ENCODE peak calls at places on chromosome 22, in five cellular contexts. M is CD4-positive, CD25-positive, alpha-beta regulatory T cell; P is esophagus squamous epithelium; B is kidney; D is right lobe of liver. A is an unnamed sample. For H3K4me1, the result is how much of the 10 kb centered on the place peaks cover.

GRCh38 chr22:27019827-27020226 is 362.4 kb downstream of the MIAT start:
- DNase-seq in M (no peak), P (no peak), B (no peak), D (no peak), A (no peak)

GRCh38 chr22:22884888-22885840 is 2.5 kb upstream of the IGLL5 start:
- DNase-seq in M (peak), P (no peak), B (peak), D (no peak), A (no peak)

GRCh38 chr22:41780714-41781507 is 19.6 kb upstream of the CCDC134 start:
- DNase-seq in M (peak), P (peak), B (peak), D (peak), A (no peak)

GRCh38 chr22:46484156-46484860 is 53.1 kb downstream of the CELSR1 start:
- DNase-seq in M (no peak), P (no peak), B (peak), D (no peak), A (no peak)

GRCh38 chr22:41830174-41830573 is 2.7 kb upstream of the SREBF2 start:
- DNase-seq in M (no peak), P (no peak), B (no peak), D (no peak), A (no peak)

GRCh38 chr22:42313804-42314581 is 43.5 kb upstream of the TCF20 start:
- DNase-seq in M (peak), P (no peak), B (no peak), D (peak), A (peak)

GRCh38 chr22:46518038-46518437 is 19.4 kb downstream of the CELSR1 start:
- DNase-seq in M (no peak), P (no peak), B (no peak), D (no peak), A (no peak)

GRCh38 chr22:50507421-50507990 is at the start of gene LMF2:
- DNase-seq in M (peak), P (no peak), B (peak), D (peak), A (no peak)

GRCh38 chr22:37639771-37640590 is 512 bp downstream of the SH3BP1 start:
- DNase-seq in M (peak), P (no peak), B (no peak), D (peak), A (peak)

GRCh38 chr22:38861927-38862326 is 10.1 kb downstream of the CBX6 start:
- DNase-seq in M (no peak), P (no peak), B (no peak), D (no peak), A (no peak)

GRCh38 chr22:38861170-38861874 is 10.7 kb downstream of the CBX6 start:
- DNase-seq in M (no peak), P (no peak), B (no peak), D (no peak), A (no peak)

GRCh38 chr22:38860291-38861169 is 11.5 kb downstream of the CBX6 start:
- DNase-seq in M (no peak), P (no peak), B (no peak), D (no peak), A (no peak)

GRCh38 chr22:38863531-38864131 is 8.4 kb downstream of the CBX6 start:
- DNase-seq in M (no peak), P (no peak), B (no peak), D (no peak), A (no peak)

DNA sequence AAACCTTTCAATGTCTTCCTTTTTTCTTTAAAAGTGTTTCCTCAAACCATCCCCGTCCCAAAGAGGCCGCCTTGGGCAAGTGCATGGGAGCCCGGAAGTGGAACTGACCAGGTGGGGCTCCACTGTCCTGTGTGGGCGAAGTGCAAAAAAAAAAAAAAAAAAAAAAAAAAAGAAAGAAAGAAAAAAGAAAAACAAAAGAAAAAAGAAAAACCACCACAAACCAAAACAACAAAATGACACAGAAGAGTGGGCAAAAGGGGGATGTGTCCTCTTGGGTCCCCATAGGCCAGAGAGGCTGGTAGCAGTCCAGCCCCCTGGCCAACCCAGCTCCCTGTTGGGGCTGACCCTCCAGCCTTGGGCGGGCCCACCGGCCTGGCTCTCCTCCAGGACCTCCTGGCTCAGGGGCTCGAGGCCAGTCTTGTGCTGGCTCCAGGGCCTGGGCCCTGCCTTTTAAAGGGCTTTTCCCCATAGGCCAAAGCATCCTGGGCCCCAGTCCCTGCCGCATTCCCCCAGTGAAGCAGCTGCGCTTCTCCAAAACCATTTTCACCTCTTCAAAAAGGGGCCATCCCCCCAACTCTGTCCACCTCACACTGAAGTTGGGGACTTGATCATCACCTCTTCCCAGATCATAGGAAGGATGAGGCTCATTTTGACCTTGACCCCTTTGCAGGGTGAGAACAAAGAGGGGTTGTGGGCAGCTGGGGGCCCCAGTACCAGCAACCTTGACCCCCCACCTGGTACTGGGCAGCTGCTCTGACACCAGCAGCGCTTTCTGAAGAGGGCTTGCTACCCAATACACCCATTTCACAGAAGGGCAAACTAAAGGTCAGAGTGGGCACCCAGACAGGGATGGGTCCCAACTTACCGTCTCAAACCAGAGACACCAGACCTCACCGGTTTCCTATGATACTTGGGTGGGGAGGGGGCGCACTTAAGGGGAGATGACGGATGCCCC is 9.4 kb downstream of the CBX6 start:
- DNase-seq in M (no peak), P (no peak), B (peak), D (no peak), A (no peak)
- H3K4me1 ChIP-seq in M (under half), P (half or more), B (under half), D (under half), A (under half)

GRCh38 chr22:39282642-39283311 is 36.6 kb downstream of the RPL3 start:
- DNase-seq in M (no peak), P (no peak), B (no peak), D (no peak), A (no peak)

GRCh38 chr22:39284983-39285382 is 34.4 kb downstream of the RPL3 start:
- DNase-seq in M (no peak), P (no peak), B (no peak), D (no peak), A (no peak)

GRCh38 chr22:39287076-39287743 is 32.2 kb downstream of the RPL3 start:
- DNase-seq in M (peak), P (no peak), B (no peak), D (no peak), A (no peak)

GRCh38 chr22:39283312-39284141 is 35.9 kb downstream of the RPL3 start:
- DNase-seq in M (no peak), P (no peak), B (peak), D (peak), A (no peak)

DNA sequence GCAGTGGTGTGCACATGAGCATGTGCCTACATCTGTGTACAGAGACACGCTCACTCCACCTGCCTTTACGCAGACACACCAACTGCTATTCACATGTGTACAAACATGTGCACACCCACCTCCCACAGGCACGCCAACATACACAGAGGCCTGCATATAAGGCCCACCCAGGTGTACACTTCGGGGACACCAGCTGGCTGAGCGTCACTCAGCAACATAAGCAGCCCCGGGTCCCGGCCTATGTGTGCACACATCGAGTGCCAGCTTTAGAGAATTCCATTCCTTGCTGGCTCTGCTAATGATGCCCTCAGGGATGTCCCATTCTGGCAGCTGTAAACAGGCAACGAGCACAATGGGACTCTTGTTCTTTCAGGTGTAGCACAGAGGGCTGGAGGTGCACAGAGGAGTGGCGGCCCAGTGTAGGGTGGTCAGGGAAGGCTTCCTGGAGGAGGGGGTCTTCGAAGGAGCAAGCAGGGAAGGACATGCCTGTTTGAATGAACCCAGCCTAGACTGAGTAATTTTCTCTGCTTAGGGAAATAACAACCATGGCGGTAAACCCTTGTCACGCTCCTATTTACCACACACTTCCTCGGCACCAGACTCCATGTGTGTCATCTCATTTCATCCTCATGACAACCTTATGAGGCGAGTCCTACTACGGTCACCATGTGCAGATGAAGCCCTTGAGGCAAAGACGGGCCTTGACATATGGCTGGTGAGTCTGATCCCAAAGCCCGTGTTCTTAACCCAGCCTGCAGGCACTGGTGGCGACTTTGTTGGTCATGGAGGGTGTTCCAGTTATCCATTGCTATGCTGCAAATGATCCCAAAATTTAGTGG is 35.1 kb downstream of the RPL3 start:
- DNase-seq in M (no peak), P (no peak), B (no peak), D (no peak), A (no peak)
- H3K4me1 ChIP-seq in M (under half), P (under half), B (under half), D (under half), A (under half)

GRCh38 chr22:38866024-38866398 is 6.0 kb downstream of the CBX6 start:
- DNase-seq in M (no peak), P (no peak), B (no peak), D (no peak), A (no peak)

GRCh38 chr22:38867124-38867455 is 4.9 kb downstream of the CBX6 start:
- DNase-seq in M (no peak), P (no peak), B (no peak), D (no peak), A (no peak)

GRCh38 chr22:38865201-38866023 is 6.6 kb downstream of the CBX6 start:
- DNase-seq in M (no peak), P (no peak), B (no peak), D (peak), A (no peak)

GRCh38 chr22:38866399-38867123 is 5.5 kb downstream of the CBX6 start:
- DNase-seq in M (no peak), P (no peak), B (peak), D (peak), A (peak)

GRCh38 chr22:38864361-38865191 is 7.4 kb downstream of the CBX6 start:
- DNase-seq in M (no peak), P (no peak), B (no peak), D (peak), A (no peak)
- H3K4me1 ChIP-seq in M (under half), P (half or more), B (under half), D (under half), A (under half)

GRCh38 chr22:28043269-28043668 is 124.2 kb upstream of the PITPNB start:
- DNase-seq in M (no peak), P (no peak), B (no peak), D (no peak), A (no peak)
- H3K4me1 ChIP-seq in M (under half), P (under half), B (under half), D (under half), A (under half)

GRCh38 chr22:24145446-24146189 is 35.7 kb upstream of the SUSD2 start:
- DNase-seq in M (no peak), P (no peak), B (no peak), D (no peak), A (no peak)
- H3K4me1 ChIP-seq in M (half or more), P (half or more), B (under half), D (under half), A (under half)

GRCh38 chr22:30383061-30383460 is 4.2 kb downstream of the RNF215 start:
- DNase-seq in M (no peak), P (no peak), B (no peak), D (no peak), A (no peak)

GRCh38 chr22:30382340-30382739 is 4.9 kb downstream of the RNF215 start:
- DNase-seq in M (no peak), P (no peak), B (no peak), D (no peak), A (no peak)

GRCh38 chr22:30380011-30380410 is 7.2 kb downstream of the RNF215 start:
- DNase-seq in M (no peak), P (no peak), B (no peak), D (no peak), A (no peak)

GRCh38 chr22:30385913-30386312 is 1.3 kb downstream of the RNF215 start:
- DNase-seq in M (no peak), P (no peak), B (peak), D (no peak), A (no peak)

DNA sequence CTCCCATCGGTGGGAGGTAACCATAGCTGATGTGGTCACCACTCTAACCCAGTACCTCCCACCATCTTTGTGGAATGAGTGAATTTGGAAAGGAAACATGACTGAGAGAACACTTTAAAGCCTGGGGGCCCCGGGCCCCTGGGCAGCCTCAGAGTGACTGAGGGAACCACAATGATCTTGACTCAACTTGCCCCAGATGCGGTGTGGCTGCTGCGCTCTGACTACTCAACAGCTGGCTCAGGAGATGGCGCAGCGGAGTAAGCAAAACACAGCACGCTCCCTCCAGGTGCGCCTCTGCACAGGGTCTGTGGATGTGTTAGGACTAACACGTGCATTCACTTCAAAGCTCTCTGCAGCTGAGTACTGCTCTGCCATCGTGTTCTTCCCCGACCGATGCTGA is 6.0 kb downstream of the RNF215 start:
- DNase-seq in M (no peak), P (no peak), B (no peak), D (no peak), A (no peak)
- H3K4me1 ChIP-seq in M (under half), P (under half), B (under half), D (under half), A (under half)

DNA sequence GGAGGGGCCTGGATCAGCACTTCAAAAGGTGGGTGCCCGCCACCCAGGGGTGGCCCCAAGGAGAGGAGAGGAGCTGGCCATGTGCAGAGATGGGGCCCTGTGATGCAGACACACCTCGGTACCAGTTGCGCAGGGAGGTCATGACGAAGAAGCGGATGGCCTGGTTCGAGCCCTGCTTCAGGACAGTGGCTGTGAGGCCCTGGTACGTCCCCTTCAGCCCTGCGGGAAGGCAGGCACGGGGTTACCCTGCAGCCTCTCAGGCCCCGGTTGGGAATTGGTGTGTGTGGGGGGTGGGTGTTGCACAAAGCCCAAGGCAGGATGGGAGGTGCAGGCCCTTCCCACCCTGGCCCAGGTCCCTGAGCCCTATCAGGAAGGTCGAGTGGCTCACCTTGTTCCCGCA is 1.8 kb downstream of the SLC25A1 start:
- DNase-seq in M (no peak), P (no peak), B (no peak), D (no peak), A (no peak)
- H3K4me1 ChIP-seq in M (under half), P (half or more), B (half or more), D (half or more), A (under half)

GRCh38 chr22:20531404-20532181 is 24.2 kb downstream of the MED15 start:
- DNase-seq in M (no peak), P (no peak), B (peak), D (no peak), A (peak)

GRCh38 chr22:20532256-20532993 is 25.0 kb downstream of the MED15 start:
- DNase-seq in M (no peak), P (no peak), B (no peak), D (no peak), A (no peak)

GRCh38 chr22:20531154-20531403 is 23.7 kb downstream of the MED15 start:
- DNase-seq in M (no peak), P (no peak), B (no peak), D (no peak), A (no peak)

GRCh38 chr22:20528405-20528978 is 21.1 kb downstream of the MED15 start:
- DNase-seq in M (no peak), P (no peak), B (no peak), D (no peak), A (no peak)

DNA sequence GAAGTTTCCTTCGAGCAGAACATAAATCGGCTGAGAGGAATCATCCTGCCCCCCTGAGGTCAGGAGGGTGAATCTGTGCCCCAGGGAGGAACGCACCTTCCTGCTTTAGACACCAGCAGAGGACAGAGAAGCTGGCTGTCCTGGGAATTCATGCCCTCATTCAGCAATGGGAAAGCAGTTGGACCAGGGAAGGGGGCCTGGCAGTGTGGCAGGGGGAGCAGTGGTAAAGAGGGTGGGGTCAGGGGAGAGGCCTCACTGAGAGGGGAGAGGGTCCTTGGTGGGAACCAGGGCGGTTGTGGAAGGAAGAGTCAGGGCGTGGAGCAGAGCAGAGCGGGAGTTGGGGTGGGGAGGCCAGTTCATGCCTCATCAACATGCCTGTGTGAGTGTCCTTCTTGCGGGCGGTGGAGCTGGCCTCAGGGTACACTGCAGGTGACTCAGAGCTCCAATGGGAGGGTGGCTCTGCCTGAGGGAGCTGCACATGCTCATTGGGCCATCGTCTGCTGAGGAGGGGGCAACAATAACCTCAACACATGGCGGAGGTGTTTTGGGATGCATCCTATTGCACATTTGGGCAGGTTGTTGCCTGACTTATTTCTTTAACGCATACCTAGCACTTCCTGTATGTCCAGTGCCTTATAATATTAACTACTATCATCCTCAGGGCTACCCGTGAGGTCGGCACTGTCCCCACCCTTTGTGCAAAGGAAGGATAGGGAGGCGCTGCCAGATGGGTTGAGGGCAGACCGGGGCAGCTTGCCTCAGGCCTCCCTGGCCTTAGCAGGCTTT is 23.2 kb downstream of the MED15 start:
- DNase-seq in M (no peak), P (no peak), B (no peak), D (no peak), A (peak)
- H3K4me1 ChIP-seq in M (under half), P (half or more), B (under half), D (under half), A (half or more)